ENCODE peak calls at places on chromosomes 12 and 14, in four cellular contexts. M, G, P and X are unnamed samples.

GRCh38 chr12:124506832-124507153 is 60.6 kb downstream of the NCOR2 start:
- DNase-seq in M (no peak), G (no peak), P (no peak), X (no peak)

GRCh38 chr14:64388533-64389243 is 535 bp downstream of the MTHFD1 start:
- DNase-seq in P (no peak), M (peak; percentile 22), G (peak; percentile 52), X (no peak)

GRCh38 chr12:105226219-105226618 is 9.8 kb downstream of the APPL2 start:
- DNase-seq in M (peak; percentile 98), P (peak; percentile 62), G (peak; percentile 70), X (no peak)

GRCh38 chr14:23639891-23640523 is 3.8 kb downstream of the DHRS2 start:
- DNase-seq in M (peak; percentile 64), G (no peak), P (no peak), X (no peak)

GRCh38 chr12:131916306-131917138 is 12.6 kb upstream of the PUS1 start:
- DNase-seq in P (peak; percentile 46), G (no peak), M (no peak), X (no peak)

GRCh38 chr14:56183631-56184157 is 65.5 kb downstream of the PELI2 start:
- DNase-seq in P (no peak), M (peak; percentile 59), G (no peak), X (no peak)

GRCh38 chr12:50955288-50955687 is 2.9 kb downstream of the HIGD1C start:
- DNase-seq in M (no peak), P (no peak), G (no peak), X (no peak)

GRCh38 chr14:61570188-61570960 is 124.9 kb upstream of the HIF1A start:
- DNase-seq in M (peak; percentile 49), P (no peak), G (no peak), X (no peak)

GRCh38 chr14:55240526-55241178 is 30.6 kb upstream of the FBXO34 start:
- DNase-seq in P (no peak), M (peak; percentile 72), G (no peak), X (no peak)

GRCh38 chr12:6533653-6534157 is 612 bp upstream of the GAPDH start:
- DNase-seq in M (peak; percentile 75), P (peak; percentile 81), G (peak; percentile 94), X (no peak)

GRCh38 chr14:78399316-78399889 is 229.2 kb downstream of the NRXN3 start:
- DNase-seq in P (no peak), G (peak; percentile 33), M (peak; percentile 50), X (no peak)

GRCh38 chr12:71594214-71594948 is 69.3 kb downstream of the ZFC3H1 start:
- DNase-seq in M (peak; percentile 45), P (no peak), G (peak; percentile 43), X (no peak)

GRCh38 chr12:120571299-120571698 is 9.9 kb downstream of the POP5 start:
- DNase-seq in G (no peak), P (no peak), M (peak; percentile 84), X (no peak)

GRCh38 chr12:121352053-121353018 is at the start of gene ANAPC5:
- DNase-seq in M (peak; percentile 99), P (peak; percentile 97), G (peak; percentile 99), X (peak; percentile 94)

GRCh38 chr12:65568517-65568916 is 255.8 kb upstream of the HMGA2 start:
- DNase-seq in P (no peak), G (no peak), M (peak; percentile 77), X (peak; percentile 42)

GRCh38 chr14:31300296-31300695 is 92.7 kb upstream of the HECTD1 start:
- DNase-seq in M (peak; percentile 25), G (no peak), P (no peak), X (no peak)

GRCh38 chr12:130603566-130603965 is 112.5 kb downstream of the RIMBP2 start:
- DNase-seq in P (no peak), G (no peak), M (no peak), X (no peak)

GRCh38 chr12:100942984-100943749 is 148.6 kb downstream of the ANO4 start:
- DNase-seq in P (no peak), M (no peak), G (no peak), X (no peak)

GRCh38 chr12:112540021-112540420 is 121.3 kb downstream of the PTPN11 start:
- DNase-seq in P (no peak), M (no peak), G (no peak), X (no peak)
- H3K4me3 ChIP-seq in P (no peak overlapping the region), M (no peak overlapping the region), G (no peak overlapping the region), X (no peak overlapping the region)

GRCh38 chr14:60488175-60488574 is 2.3 kb upstream of the C14orf39 start:
- DNase-seq in P (no peak), G (peak; percentile 33), M (no peak), X (no peak)

GRCh38 chr14:60485600-60486251 is at the start of gene C14orf39:
- DNase-seq in P (peak; percentile 80), M (no peak), G (peak; percentile 89), X (no peak)

GRCh38 chr14:60482743-60483142 is 3.1 kb downstream of the C14orf39 start:
- DNase-seq in M (peak; percentile 5), P (no peak), G (no peak), X (no peak)

GRCh38 chr14:60487211-60487610 is 1.3 kb upstream of the C14orf39 start:
- DNase-seq in P (no peak), G (no peak), M (no peak), X (no peak)

DNA sequence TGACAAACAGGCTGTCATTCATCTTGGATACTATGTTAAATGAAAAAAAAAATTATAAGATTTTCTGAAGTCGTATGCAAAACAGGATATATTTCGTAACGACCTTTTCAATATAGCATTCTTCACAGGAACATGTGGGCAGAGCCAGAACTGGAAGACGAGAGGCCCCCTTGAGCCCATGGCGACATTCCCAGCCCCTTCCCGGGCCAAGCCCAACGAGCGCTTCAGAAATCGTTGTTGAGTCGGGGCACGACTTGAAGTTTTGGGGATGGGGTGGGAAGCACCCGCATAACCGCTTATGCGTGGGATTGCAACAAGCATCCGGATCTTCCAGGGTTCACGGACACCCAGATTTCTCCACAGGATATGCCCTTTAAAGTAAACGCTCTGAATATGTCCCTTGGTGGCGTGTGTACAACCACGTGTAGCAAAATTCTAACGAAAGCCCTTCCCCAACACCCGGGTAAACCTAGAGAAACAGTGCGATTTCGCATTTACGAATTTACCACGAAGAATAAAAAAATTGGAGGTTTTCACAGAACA is 735 bp downstream of the C14orf39 start:
- DNase-seq in P (no peak), M (no peak), G (peak; percentile 26), X (no peak)
- H3K4me3 ChIP-seq in P (peak overlapping the region; percentile 67), M (no peak overlapping the region), G (peak overlapping the region; percentile 54), X (no peak overlapping the region)

GRCh38 chr14:98835825-98836100 is 436.2 kb downstream of the BCL11B start:
- DNase-seq in G (no peak), P (no peak), M (no peak), X (no peak)

GRCh38 chr14:98834119-98834518 is 437.9 kb downstream of the BCL11B start:
- DNase-seq in M (no peak), G (peak; percentile 14), P (no peak), X (no peak)

GRCh38 chr14:98840511-98840910 is 431.5 kb downstream of the BCL11B start:
- DNase-seq in P (no peak), M (no peak), G (no peak), X (no peak)

GRCh38 chr14:98840076-98840475 is 431.9 kb downstream of the BCL11B start:
- DNase-seq in M (no peak), G (peak; percentile 29), P (no peak), X (no peak)

GRCh38 chr14:98835051-98835824 is 436.8 kb downstream of the BCL11B start:
- DNase-seq in G (no peak), M (no peak), P (no peak), X (no peak)
- H3K4me3 ChIP-seq in G (no peak overlapping the region), M (no peak overlapping the region), P (no peak overlapping the region), X (no peak overlapping the region)

GRCh38 chr14:67821121-67821520 is 1.5 kb downstream of the RAD51B start:
- DNase-seq in M (no peak), P (no peak), G (no peak), X (no peak)
- H3K4me3 ChIP-seq in M (no peak overlapping the region), P (no peak overlapping the region), G (no peak overlapping the region), X (no peak overlapping the region)

GRCh38 chr14:36313206-36313605 is 7.2 kb downstream of the MBIP start:
- DNase-seq in M (no peak), P (no peak), G (peak; percentile 18), X (no peak)

GRCh38 chr14:36317650-36318049 is 2.8 kb downstream of the MBIP start:
- DNase-seq in M (peak; percentile 26), G (peak; percentile 5), P (no peak), X (no peak)

GRCh38 chr14:36316131-36316530 is 4.3 kb downstream of the MBIP start:
- DNase-seq in M (no peak), G (peak; percentile 42), P (no peak), X (no peak)

GRCh38 chr14:36313898-36314297 is 6.5 kb downstream of the MBIP start:
- DNase-seq in P (no peak), M (no peak), G (peak; percentile 12), X (no peak)

DNA sequence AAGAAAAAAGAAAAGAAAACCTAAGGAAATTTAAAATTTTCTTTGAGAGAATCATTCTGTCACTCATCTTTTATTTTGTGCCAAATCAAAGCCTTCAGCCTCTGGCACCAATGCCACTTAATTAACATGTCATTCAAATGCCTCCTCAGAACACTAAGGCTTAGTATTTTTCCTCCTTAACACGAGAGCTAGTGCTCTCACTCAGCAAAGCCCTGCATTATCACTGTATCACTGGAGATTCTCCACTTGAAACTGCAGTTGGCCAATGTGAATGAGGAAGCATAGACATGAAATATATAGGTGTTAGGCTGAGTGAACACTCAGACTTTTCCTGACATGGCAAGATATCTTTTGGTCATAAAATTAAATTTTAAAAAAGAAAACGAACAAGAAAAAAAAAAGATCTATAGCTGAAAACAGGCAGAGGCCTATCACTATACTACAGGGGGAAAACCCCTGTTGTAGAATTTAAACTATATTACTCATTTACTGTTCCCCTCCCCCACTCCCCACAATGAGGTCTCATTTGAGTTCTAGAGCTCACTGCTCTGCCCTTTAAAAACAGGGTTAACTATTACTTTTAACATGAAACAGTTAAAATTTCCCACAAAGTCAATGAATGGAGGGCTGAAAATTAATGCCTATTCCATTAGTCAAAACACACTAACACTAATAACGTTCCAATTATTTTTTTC is 5.1 kb downstream of the MBIP start:
- DNase-seq in M (no peak), G (no peak), P (no peak), X (no peak)
- H3K4me3 ChIP-seq in M (no peak overlapping the region), G (no peak overlapping the region), P (no peak overlapping the region), X (no peak overlapping the region)

DNA sequence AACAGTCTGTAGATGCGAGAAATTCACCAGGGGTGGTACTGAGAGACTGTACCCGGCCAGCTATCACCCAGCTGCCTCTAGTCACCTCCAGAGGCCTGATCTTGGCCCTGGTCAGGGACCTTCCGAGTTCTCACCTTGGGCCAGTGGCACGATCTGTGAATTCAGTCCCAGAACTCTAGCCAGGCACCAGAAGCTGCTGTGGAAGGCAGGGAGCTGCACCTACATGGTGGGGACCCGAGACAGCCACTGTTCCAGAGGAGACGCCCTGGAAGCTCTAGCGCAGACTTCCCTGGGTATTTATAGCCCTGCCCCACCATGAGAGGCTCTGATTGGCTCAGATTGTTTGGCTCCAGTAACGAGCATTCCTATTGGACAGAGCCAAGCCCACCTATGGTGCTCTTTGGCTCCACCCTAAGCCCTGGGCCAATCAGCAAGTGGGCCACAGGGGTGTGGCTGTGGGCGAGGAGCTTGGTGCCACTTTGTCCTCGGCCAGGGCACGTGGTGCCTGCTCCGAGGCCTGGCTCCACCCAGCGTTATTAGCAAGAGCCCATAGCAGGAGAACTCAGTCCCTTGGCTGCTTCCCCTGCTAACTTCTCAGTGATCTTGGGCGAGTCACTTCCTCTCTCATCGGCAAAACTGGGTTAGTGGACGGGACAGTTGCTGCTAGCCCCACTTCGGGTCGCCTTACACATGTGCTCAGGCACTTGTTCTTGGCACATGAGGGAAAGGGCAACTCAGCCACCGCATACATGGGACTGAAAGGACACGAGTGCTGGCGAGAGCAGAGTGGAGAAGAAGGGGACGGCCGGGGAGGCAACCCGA is 89.0 kb upstream of the BCL11B start:
- DNase-seq in P (no peak), G (peak; percentile 22), M (no peak), X (no peak)
- H3K4me3 ChIP-seq in P (no peak overlapping the region), G (no peak overlapping the region), M (no peak overlapping the region), X (no peak overlapping the region)

GRCh38 chr12:57621497-57622292 is 10.5 kb downstream of the ARHGEF25 start:
- DNase-seq in G (peak; percentile 61), M (peak; percentile 16), P (peak; percentile 81), X (no peak)
- H3K4me3 ChIP-seq in G (peak overlapping the region; percentile 50), M (peak overlapping the region; percentile 30), P (peak overlapping the region; percentile 61), X (peak overlapping the region; percentile 41)